ENCODE peak calls at places on chromosome 2, in ten cellular contexts. One of them, this sample, is unnamed.

GRCh38 chr2:8592736-8593135 is 89.1 kb upstream of the ID2 start:
- DNase-seq in head of caudate nucleus: no peak
- DNase-seq in neuronal stem cell: no peak
- DNase-seq in IMR-90: no peak
- DNase-seq in neural progenitor cell: no peak
- DNase-seq in K562: no peak
- DNase-seq in NCI-H2029: no peak
- DNase-seq in stimulated activated CD4-positive, alpha-beta T cell treated with anti-CD3 and anti-CD28 coated beads, Interleukin-4, amount 100 ng/mL, for 1 hour: no peak
- DNase-seq in lower lobe of right lung: peak
- DNase-seq in NCI-H2227 treated with DMSO at 0.1 percent for 48 hours: no peak
- DNase-seq in this sample: no peak

GRCh38 chr2:55418512-55419235 is 982 bp downstream of the CCDC88A start:
- DNase-seq in head of caudate nucleus: no peak
- DNase-seq in neuronal stem cell: no peak
- DNase-seq in IMR-90: no peak
- DNase-seq in neural progenitor cell: no peak
- DNase-seq in K562: peak
- DNase-seq in NCI-H2029: no peak
- DNase-seq in stimulated activated CD4-positive, alpha-beta T cell treated with anti-CD3 and anti-CD28 coated beads, Interleukin-4, amount 100 ng/mL, for 1 hour: no peak
- DNase-seq in lower lobe of right lung: no peak
- DNase-seq in NCI-H2227 treated with DMSO at 0.1 percent for 48 hours: peak
- DNase-seq in this sample: peak

GRCh38 chr2:99608092-99608491 is 118.3 kb upstream of the REV1 start:
- DNase-seq in head of caudate nucleus: no peak
- DNase-seq in neuronal stem cell: no peak
- DNase-seq in IMR-90: no peak
- DNase-seq in neural progenitor cell: no peak
- DNase-seq in K562: no peak
- DNase-seq in NCI-H2029: no peak
- DNase-seq in stimulated activated CD4-positive, alpha-beta T cell treated with anti-CD3 and anti-CD28 coated beads, Interleukin-4, amount 100 ng/mL, for 1 hour: no peak
- DNase-seq in lower lobe of right lung: no peak
- DNase-seq in NCI-H2227 treated with DMSO at 0.1 percent for 48 hours: no peak
- DNase-seq in this sample: no peak

GRCh38 chr2:55419236-55419513 is 481 bp downstream of the CCDC88A start:
- DNase-seq in head of caudate nucleus: peak
- DNase-seq in neuronal stem cell: no peak
- DNase-seq in IMR-90: peak
- DNase-seq in neural progenitor cell: peak
- DNase-seq in K562: peak
- DNase-seq in NCI-H2029: no peak
- DNase-seq in stimulated activated CD4-positive, alpha-beta T cell treated with anti-CD3 and anti-CD28 coated beads, Interleukin-4, amount 100 ng/mL, for 1 hour: no peak
- DNase-seq in lower lobe of right lung: no peak
- DNase-seq in NCI-H2227 treated with DMSO at 0.1 percent for 48 hours: no peak
- DNase-seq in this sample: peak

GRCh38 chr2:239179851-239180371 is 220.9 kb downstream of the HDAC4 start:
- DNase-seq in head of caudate nucleus: peak
- DNase-seq in neuronal stem cell: no peak
- DNase-seq in IMR-90: no peak
- DNase-seq in neural progenitor cell: no peak
- DNase-seq in K562: no peak
- DNase-seq in NCI-H2029: no peak
- DNase-seq in stimulated activated CD4-positive, alpha-beta T cell treated with anti-CD3 and anti-CD28 coated beads, Interleukin-4, amount 100 ng/mL, for 1 hour: no peak
- DNase-seq in lower lobe of right lung: no peak
- DNase-seq in NCI-H2227 treated with DMSO at 0.1 percent for 48 hours: no peak
- DNase-seq in this sample: no peak

GRCh38 chr2:161992526-161992925 is 81.5 kb downstream of the DPP4 start:
- DNase-seq in head of caudate nucleus: no peak
- DNase-seq in neuronal stem cell: no peak
- DNase-seq in IMR-90: no peak
- DNase-seq in neural progenitor cell: no peak
- DNase-seq in K562: no peak
- DNase-seq in NCI-H2029: no peak
- DNase-seq in stimulated activated CD4-positive, alpha-beta T cell treated with anti-CD3 and anti-CD28 coated beads, Interleukin-4, amount 100 ng/mL, for 1 hour: peak
- DNase-seq in lower lobe of right lung: no peak
- DNase-seq in NCI-H2227 treated with DMSO at 0.1 percent for 48 hours: no peak
- DNase-seq in this sample: no peak

GRCh38 chr2:233209117-233209977 is 42.1 kb upstream of the ATG16L1 start:
- DNase-seq in head of caudate nucleus: peak
- DNase-seq in neuronal stem cell: peak
- DNase-seq in IMR-90: peak
- DNase-seq in neural progenitor cell: peak
- DNase-seq in K562: peak
- DNase-seq in NCI-H2029: no peak
- DNase-seq in stimulated activated CD4-positive, alpha-beta T cell treated with anti-CD3 and anti-CD28 coated beads, Interleukin-4, amount 100 ng/mL, for 1 hour: no peak
- DNase-seq in lower lobe of right lung: no peak
- DNase-seq in NCI-H2227 treated with DMSO at 0.1 percent for 48 hours: peak
- DNase-seq in this sample: no peak

GRCh38 chr2:3377279-3377611 is 373 bp downstream of the EIPR1 start:
- DNase-seq in head of caudate nucleus: no peak
- DNase-seq in neuronal stem cell: no peak
- DNase-seq in IMR-90: peak
- DNase-seq in neural progenitor cell: no peak
- DNase-seq in K562: no peak
- DNase-seq in NCI-H2029: no peak
- DNase-seq in stimulated activated CD4-positive, alpha-beta T cell treated with anti-CD3 and anti-CD28 coated beads, Interleukin-4, amount 100 ng/mL, for 1 hour: peak
- DNase-seq in lower lobe of right lung: no peak
- DNase-seq in NCI-H2227 treated with DMSO at 0.1 percent for 48 hours: peak
- DNase-seq in this sample: peak

GRCh38 chr2:46299365-46300263 is 2.4 kb downstream of the EPAS1 start:
- DNase-seq in head of caudate nucleus: peak
- DNase-seq in neuronal stem cell: peak
- DNase-seq in IMR-90: peak
- DNase-seq in neural progenitor cell: peak
- DNase-seq in K562: peak
- DNase-seq in NCI-H2029: peak
- DNase-seq in stimulated activated CD4-positive, alpha-beta T cell treated with anti-CD3 and anti-CD28 coated beads, Interleukin-4, amount 100 ng/mL, for 1 hour: peak
- DNase-seq in lower lobe of right lung: peak
- DNase-seq in NCI-H2227 treated with DMSO at 0.1 percent for 48 hours: peak
- DNase-seq in this sample: peak

GRCh38 chr2:235045336-235045972 is 93.6 kb downstream of the SH3BP4 start:
- DNase-seq in head of caudate nucleus: no peak
- DNase-seq in neuronal stem cell: no peak
- DNase-seq in IMR-90: no peak
- DNase-seq in neural progenitor cell: no peak
- DNase-seq in K562: no peak
- DNase-seq in NCI-H2029: no peak
- DNase-seq in stimulated activated CD4-positive, alpha-beta T cell treated with anti-CD3 and anti-CD28 coated beads, Interleukin-4, amount 100 ng/mL, for 1 hour: no peak
- DNase-seq in lower lobe of right lung: no peak
- DNase-seq in NCI-H2227 treated with DMSO at 0.1 percent for 48 hours: no peak
- DNase-seq in this sample: no peak

GRCh38 chr2:64934530-64934929 is 54.7 kb upstream of the SLC1A4 start:
- DNase-seq in head of caudate nucleus: no peak
- DNase-seq in neuronal stem cell: no peak
- DNase-seq in IMR-90: no peak
- DNase-seq in neural progenitor cell: no peak
- DNase-seq in K562: no peak
- DNase-seq in NCI-H2029: no peak
- DNase-seq in stimulated activated CD4-positive, alpha-beta T cell treated with anti-CD3 and anti-CD28 coated beads, Interleukin-4, amount 100 ng/mL, for 1 hour: no peak
- DNase-seq in lower lobe of right lung: no peak
- DNase-seq in NCI-H2227 treated with DMSO at 0.1 percent for 48 hours: no peak
- DNase-seq in this sample: no peak

GRCh38 chr2:64939332-64939917 is 49.8 kb upstream of the SLC1A4 start:
- DNase-seq in head of caudate nucleus: peak
- DNase-seq in neuronal stem cell: no peak
- DNase-seq in IMR-90: no peak
- DNase-seq in neural progenitor cell: no peak
- DNase-seq in K562: no peak
- DNase-seq in NCI-H2029: no peak
- DNase-seq in stimulated activated CD4-positive, alpha-beta T cell treated with anti-CD3 and anti-CD28 coated beads, Interleukin-4, amount 100 ng/mL, for 1 hour: no peak
- DNase-seq in lower lobe of right lung: no peak
- DNase-seq in NCI-H2227 treated with DMSO at 0.1 percent for 48 hours: no peak
- DNase-seq in this sample: no peak

GRCh38 chr2:177172034-177172880 is 40.3 kb upstream of the HNRNPA3 start:
- DNase-seq in head of caudate nucleus: no peak
- DNase-seq in neuronal stem cell: no peak
- DNase-seq in IMR-90: peak
- DNase-seq in neural progenitor cell: no peak
- DNase-seq in K562: no peak
- DNase-seq in NCI-H2029: no peak
- DNase-seq in stimulated activated CD4-positive, alpha-beta T cell treated with anti-CD3 and anti-CD28 coated beads, Interleukin-4, amount 100 ng/mL, for 1 hour: no peak
- DNase-seq in lower lobe of right lung: no peak
- DNase-seq in NCI-H2227 treated with DMSO at 0.1 percent for 48 hours: no peak
- DNase-seq in this sample: no peak

GRCh38 chr2:20209373-20210109 is 15.4 kb downstream of the SDC1 start:
- DNase-seq in head of caudate nucleus: no peak
- DNase-seq in neuronal stem cell: no peak
- DNase-seq in IMR-90: no peak
- DNase-seq in neural progenitor cell: no peak
- DNase-seq in K562: no peak
- DNase-seq in NCI-H2029: no peak
- DNase-seq in stimulated activated CD4-positive, alpha-beta T cell treated with anti-CD3 and anti-CD28 coated beads, Interleukin-4, amount 100 ng/mL, for 1 hour: no peak
- DNase-seq in lower lobe of right lung: no peak
- DNase-seq in NCI-H2227 treated with DMSO at 0.1 percent for 48 hours: no peak
- DNase-seq in this sample: no peak

GRCh38 chr2:120434487-120434886 is 88.6 kb downstream of the INHBB start:
- DNase-seq in head of caudate nucleus: no peak
- DNase-seq in neuronal stem cell: no peak
- DNase-seq in IMR-90: no peak
- DNase-seq in neural progenitor cell: peak
- DNase-seq in K562: no peak
- DNase-seq in NCI-H2029: no peak
- DNase-seq in stimulated activated CD4-positive, alpha-beta T cell treated with anti-CD3 and anti-CD28 coated beads, Interleukin-4, amount 100 ng/mL, for 1 hour: no peak
- DNase-seq in lower lobe of right lung: no peak
- DNase-seq in NCI-H2227 treated with DMSO at 0.1 percent for 48 hours: no peak
- DNase-seq in this sample: no peak

GRCh38 chr2:121804340-121804739 is 48.9 kb downstream of the TSN start:
- DNase-seq in head of caudate nucleus: no peak
- DNase-seq in neuronal stem cell: no peak
- DNase-seq in IMR-90: peak
- DNase-seq in neural progenitor cell: no peak
- DNase-seq in K562: no peak
- DNase-seq in NCI-H2029: peak
- DNase-seq in stimulated activated CD4-positive, alpha-beta T cell treated with anti-CD3 and anti-CD28 coated beads, Interleukin-4, amount 100 ng/mL, for 1 hour: no peak
- DNase-seq in lower lobe of right lung: no peak
- DNase-seq in NCI-H2227 treated with DMSO at 0.1 percent for 48 hours: peak
- DNase-seq in this sample: no peak

GRCh38 chr2:28588231-28588725 is 92.4 kb downstream of the PLB1 start:
- DNase-seq in head of caudate nucleus: no peak
- DNase-seq in neuronal stem cell: no peak
- DNase-seq in IMR-90: no peak
- DNase-seq in neural progenitor cell: no peak
- DNase-seq in K562: no peak
- DNase-seq in NCI-H2029: no peak
- DNase-seq in stimulated activated CD4-positive, alpha-beta T cell treated with anti-CD3 and anti-CD28 coated beads, Interleukin-4, amount 100 ng/mL, for 1 hour: no peak
- DNase-seq in lower lobe of right lung: no peak
- DNase-seq in NCI-H2227 treated with DMSO at 0.1 percent for 48 hours: no peak
- DNase-seq in this sample: no peak

GRCh38 chr2:99867690-99868089 is 274.7 kb downstream of the AFF3 start:
- DNase-seq in head of caudate nucleus: no peak
- DNase-seq in neuronal stem cell: no peak
- DNase-seq in IMR-90: peak
- DNase-seq in neural progenitor cell: no peak
- DNase-seq in K562: no peak
- DNase-seq in NCI-H2029: no peak
- DNase-seq in stimulated activated CD4-positive, alpha-beta T cell treated with anti-CD3 and anti-CD28 coated beads, Interleukin-4, amount 100 ng/mL, for 1 hour: no peak
- DNase-seq in lower lobe of right lung: no peak
- DNase-seq in NCI-H2227 treated with DMSO at 0.1 percent for 48 hours: no peak
- DNase-seq in this sample: no peak

GRCh38 chr2:241123816-241124536 is 21.9 kb upstream of the MTERF4 start:
- DNase-seq in head of caudate nucleus: peak
- DNase-seq in neuronal stem cell: no peak
- DNase-seq in IMR-90: no peak
- DNase-seq in neural progenitor cell: no peak
- DNase-seq in K562: no peak
- DNase-seq in NCI-H2029: no peak
- DNase-seq in stimulated activated CD4-positive, alpha-beta T cell treated with anti-CD3 and anti-CD28 coated beads, Interleukin-4, amount 100 ng/mL, for 1 hour: peak
- DNase-seq in lower lobe of right lung: peak
- DNase-seq in NCI-H2227 treated with DMSO at 0.1 percent for 48 hours: no peak
- DNase-seq in this sample: no peak

GRCh38 chr2:148926291-148926961 is 51.4 kb downstream of the KIF5C start:
- DNase-seq in head of caudate nucleus: peak
- DNase-seq in neuronal stem cell: no peak
- DNase-seq in IMR-90: peak
- DNase-seq in neural progenitor cell: peak
- DNase-seq in K562: peak
- DNase-seq in NCI-H2029: no peak
- DNase-seq in stimulated activated CD4-positive, alpha-beta T cell treated with anti-CD3 and anti-CD28 coated beads, Interleukin-4, amount 100 ng/mL, for 1 hour: peak
- DNase-seq in lower lobe of right lung: peak
- DNase-seq in NCI-H2227 treated with DMSO at 0.1 percent for 48 hours: no peak
- DNase-seq in this sample: peak

GRCh38 chr2:10966741-10967140 is 55.0 kb downstream of the KCNF1 start:
- DNase-seq in head of caudate nucleus: no peak
- DNase-seq in neuronal stem cell: no peak
- DNase-seq in IMR-90: no peak
- DNase-seq in neural progenitor cell: no peak
- DNase-seq in K562: no peak
- DNase-seq in NCI-H2029: no peak
- DNase-seq in stimulated activated CD4-positive, alpha-beta T cell treated with anti-CD3 and anti-CD28 coated beads, Interleukin-4, amount 100 ng/mL, for 1 hour: no peak
- DNase-seq in lower lobe of right lung: no peak
- DNase-seq in NCI-H2227 treated with DMSO at 0.1 percent for 48 hours: no peak
- DNase-seq in this sample: no peak

GRCh38 chr2:99140056-99140859 is 1.2 kb upstream of the C2orf15 start:
- DNase-seq in head of caudate nucleus: no peak
- DNase-seq in neuronal stem cell: no peak
- DNase-seq in IMR-90: peak
- DNase-seq in neural progenitor cell: no peak
- DNase-seq in K562: no peak
- DNase-seq in NCI-H2029: no peak
- DNase-seq in stimulated activated CD4-positive, alpha-beta T cell treated with anti-CD3 and anti-CD28 coated beads, Interleukin-4, amount 100 ng/mL, for 1 hour: no peak
- DNase-seq in lower lobe of right lung: no peak
- DNase-seq in NCI-H2227 treated with DMSO at 0.1 percent for 48 hours: peak
- DNase-seq in this sample: no peak

GRCh38 chr2:72126186-72127100 is 21.2 kb downstream of the CYP26B1 start:
- DNase-seq in head of caudate nucleus: no peak
- DNase-seq in neuronal stem cell: no peak
- DNase-seq in IMR-90: no peak
- DNase-seq in neural progenitor cell: no peak
- DNase-seq in K562: no peak
- DNase-seq in NCI-H2029: no peak
- DNase-seq in stimulated activated CD4-positive, alpha-beta T cell treated with anti-CD3 and anti-CD28 coated beads, Interleukin-4, amount 100 ng/mL, for 1 hour: no peak
- DNase-seq in lower lobe of right lung: no peak
- DNase-seq in NCI-H2227 treated with DMSO at 0.1 percent for 48 hours: no peak
- DNase-seq in this sample: no peak

GRCh38 chr2:143581989-143582719 is 452.9 kb downstream of the ARHGAP15 start:
- DNase-seq in head of caudate nucleus: peak
- DNase-seq in neuronal stem cell: no peak
- DNase-seq in IMR-90: peak
- DNase-seq in neural progenitor cell: peak
- DNase-seq in K562: no peak
- DNase-seq in NCI-H2029: no peak
- DNase-seq in stimulated activated CD4-positive, alpha-beta T cell treated with anti-CD3 and anti-CD28 coated beads, Interleukin-4, amount 100 ng/mL, for 1 hour: no peak
- DNase-seq in lower lobe of right lung: no peak
- DNase-seq in NCI-H2227 treated with DMSO at 0.1 percent for 48 hours: peak
- DNase-seq in this sample: no peak

GRCh38 chr2:151669585-151670081 is 64.6 kb downstream of the NEB start:
- DNase-seq in head of caudate nucleus: peak
- DNase-seq in neuronal stem cell: no peak
- DNase-seq in IMR-90: no peak
- DNase-seq in neural progenitor cell: peak
- DNase-seq in K562: no peak
- DNase-seq in NCI-H2029: no peak
- DNase-seq in stimulated activated CD4-positive, alpha-beta T cell treated with anti-CD3 and anti-CD28 coated beads, Interleukin-4, amount 100 ng/mL, for 1 hour: no peak
- DNase-seq in lower lobe of right lung: no peak
- DNase-seq in NCI-H2227 treated with DMSO at 0.1 percent for 48 hours: no peak
- DNase-seq in this sample: no peak

GRCh38 chr2:85802337-85803103 is 48.7 kb downstream of the ATOH8 start:
- DNase-seq in head of caudate nucleus: no peak
- DNase-seq in neuronal stem cell: no peak
- DNase-seq in IMR-90: peak
- DNase-seq in neural progenitor cell: no peak
- DNase-seq in K562: no peak
- DNase-seq in NCI-H2029: peak
- DNase-seq in stimulated activated CD4-positive, alpha-beta T cell treated with anti-CD3 and anti-CD28 coated beads, Interleukin-4, amount 100 ng/mL, for 1 hour: no peak
- DNase-seq in lower lobe of right lung: no peak
- DNase-seq in NCI-H2227 treated with DMSO at 0.1 percent for 48 hours: no peak
- DNase-seq in this sample: no peak

This sample was measured in HuH-7.